ENCODE peak calls at places on chromosome 9, in six cellular contexts. A is NCI-H2081 treated with DMSO at 0.1 percent for 48 hours; L is HTR-8/SVneo; G is A673; C is PC-9; J is activated CD4-positive, alpha-beta T cell treated with anti-CD3 and anti-CD28 coated beads, Interleukin-2, amount 50 U/mL, for 1 hour. Y is an unnamed sample.
A peak's percentile ranks its signal among the peaks of the same experiment; 100 is the strongest.

GRCh38 chr9:135403733-135404450 is 75.7 kb upstream of the PPP1R26 start:
- DNase-seq in G (no peak), C (no peak), J (no peak), L (no peak), A (no peak), Y (no peak)

GRCh38 chr9:134035041-134036039 is 10.1 kb downstream of the BRD3OS start:
- DNase-seq in J (no peak), A (no peak), L (no peak), G (no peak), C (no peak), Y (no peak)

GRCh38 chr9:126965077-126965476 is 50.5 kb downstream of the RALGPS1 start:
- DNase-seq in G (no peak), A (no peak), L (no peak), C (peak; percentile 7), J (no peak), Y (no peak)

GRCh38 chr9:6150483-6150882 is 65.1 kb upstream of the IL33 start:
- DNase-seq in A (no peak), G (no peak), J (no peak), L (no peak), C (no peak), Y (no peak)

GRCh38 chr9:1285526-1285925 is 235.4 kb downstream of the DMRT2 start:
- DNase-seq in L (no peak), J (no peak), G (no peak), C (no peak), A (no peak), Y (no peak)

GRCh38 chr9:114376586-114376985 is 11.2 kb downstream of the AKNA start:
- DNase-seq in C (no peak), G (no peak), L (no peak), A (no peak), J (no peak), Y (no peak)

GRCh38 chr9:124348831-124349230 is 66.4 kb downstream of the PSMB7 start:
- DNase-seq in A (no peak), C (no peak), G (no peak), L (no peak), J (no peak), Y (no peak)

GRCh38 chr9:68664036-68664435 is 41.0 kb upstream of the PIP5K1B start:
- DNase-seq in A (no peak), J (no peak), C (no peak), G (no peak), L (no peak), Y (no peak)

GRCh38 chr9:108776920-108777650 is 78.7 kb downstream of the ACTL7B start:
- DNase-seq in A (no peak), L (peak; percentile 15), G (no peak), J (no peak), C (peak; percentile 83), Y (peak; percentile 75)

GRCh38 chr9:86563350-86563749 is 209.1 kb upstream of the TUT7 start:
- DNase-seq in J (no peak), G (peak; percentile 62), L (no peak), C (no peak), A (no peak), Y (no peak)

GRCh38 chr9:137757613-137758029 is 120.0 kb upstream of the CACNA1B start:
- DNase-seq in A (no peak), C (peak; percentile 47), L (peak; percentile 49), J (peak; percentile 39), G (no peak), Y (no peak)

GRCh38 chr9:134960701-134961181 is 43.0 kb upstream of the FCN1 start:
- DNase-seq in L (no peak), C (no peak), G (no peak), A (no peak), J (no peak), Y (no peak)